ENCODE peak calls at places on chromosome 3, in eight cellular contexts. C, O, H, U, J, R, B and P are unnamed samples.

GRCh38 chr3:52532838-52533622 is 627 bp downstream of the NT5DC2 start:
- DNase-seq in C (no peak), O (peak), H (no peak), U (peak), J (no peak), R (peak), B (no peak), P (no peak)

GRCh38 chr3:10466186-10466585 is 39.2 kb downstream of the ATP2B2 start:
- DNase-seq in C (no peak), O (no peak), H (no peak), U (no peak), J (no peak), R (no peak), B (no peak), P (no peak)

GRCh38 chr3:64368163-64369025 is 143.1 kb upstream of the PRICKLE2 start:
- DNase-seq in C (no peak), O (no peak), H (no peak), U (no peak), J (no peak), R (no peak), B (no peak), P (no peak)

GRCh38 chr3:71064288-71064975 is 519.1 kb downstream of the FOXP1 start:
- DNase-seq in C (peak), O (peak), H (no peak), U (peak), J (no peak), R (peak), B (peak), P (no peak)

GRCh38 chr3:25396251-25396650 is 31.8 kb upstream of the RARB start:
- DNase-seq in C (no peak), O (no peak), H (no peak), U (no peak), J (no peak), R (no peak), B (no peak), P (no peak)

GRCh38 chr3:35505181-35505580 is 134.1 kb upstream of the ARPP21 start:
- DNase-seq in C (no peak), O (no peak), H (no peak), U (peak), J (no peak), R (no peak), B (no peak), P (no peak)

GRCh38 chr3:161305095-161305991 is 66.0 kb downstream of the SPTSSB start:
- DNase-seq in C (no peak), O (peak), H (no peak), U (peak), J (no peak), R (peak), B (no peak), P (peak)

GRCh38 chr3:120795017-120795648 is 52.6 kb downstream of the GTF2E1 start:
- DNase-seq in C (peak), O (peak), H (peak), U (peak), J (peak), R (peak), B (peak), P (peak)

GRCh38 chr3:98826126-98826525 is 63.0 kb downstream of the ST3GAL6 start:
- DNase-seq in C (no peak), O (no peak), H (no peak), U (no peak), J (no peak), R (no peak), B (no peak), P (no peak)

GRCh38 chr3:179401561-179401960 is 49.7 kb downstream of the GNB4 start:
- DNase-seq in C (no peak), O (peak), H (peak), U (no peak), J (no peak), R (no peak), B (no peak), P (no peak)

GRCh38 chr3:181289306-181289705 is 299.8 kb upstream of the DNAJC19 start:
- DNase-seq in C (no peak), O (no peak), H (no peak), U (no peak), J (no peak), R (no peak), B (no peak), P (no peak)

GRCh38 chr3:189629803-189630455 is 1.3 kb upstream of the TP63 start:
- DNase-seq in C (no peak), O (peak), H (no peak), U (peak), J (no peak), R (no peak), B (peak), P (no peak)

GRCh38 chr3:24867783-24868182 is 373.1 kb upstream of the THRB start:
- DNase-seq in C (no peak), O (no peak), H (no peak), U (no peak), J (no peak), R (no peak), B (no peak), P (no peak)

GRCh38 chr3:126908752-126909275 is 74.1 kb upstream of the PLXNA1 start:
- DNase-seq in C (no peak), O (peak), H (no peak), U (peak), J (no peak), R (no peak), B (no peak), P (no peak)

GRCh38 chr3:52223449-52224408 is 1.7 kb downstream of the TLR9 start:
- DNase-seq in C (no peak), O (no peak), H (no peak), U (no peak), J (no peak), R (no peak), B (no peak), P (no peak)

GRCh38 chr3:48595075-48595525 is at the start of gene COL7A1:
- DNase-seq in C (no peak), O (no peak), H (no peak), U (no peak), J (no peak), R (no peak), B (no peak), P (no peak)

GRCh38 chr3:13294442-13295351 is 125.4 kb downstream of the NUP210 start:
- DNase-seq in C (no peak), O (no peak), H (no peak), U (no peak), J (no peak), R (no peak), B (peak), P (no peak)

GRCh38 chr3:46866720-46867549 is 3.7 kb upstream of the MYL3 start:
- DNase-seq in C (peak), O (peak), H (no peak), U (peak), J (peak), R (peak), B (peak), P (no peak)

GRCh38 chr3:185103359-185104127 is 49.3 kb downstream of the C3orf70 start:
- DNase-seq in C (no peak), O (no peak), H (no peak), U (peak), J (no peak), R (no peak), B (no peak), P (no peak)

GRCh38 chr3:76954412-76954811 is 85.5 kb upstream of the ROBO2 start:
- DNase-seq in C (no peak), O (no peak), H (no peak), U (no peak), J (no peak), R (no peak), B (no peak), P (no peak)

GRCh38 chr3:88713233-88713691 is 394.2 kb upstream of the EPHA3 start:
- DNase-seq in C (no peak), O (peak), H (peak), U (peak), J (no peak), R (peak), B (no peak), P (no peak)

GRCh38 chr3:52240059-52240885 is 1.3 kb upstream of the TWF2 start:
- DNase-seq in C (peak), O (peak), H (peak), U (peak), J (no peak), R (peak), B (peak), P (peak)

GRCh38 chr3:5095879-5096278 is 26.2 kb upstream of the ARL8B start:
- DNase-seq in C (no peak), O (peak), H (peak), U (peak), J (no peak), R (no peak), B (no peak), P (no peak)
- TF ChIP-seq CTCF in C (no peak), O (peak), H (peak), U (peak), J (no peak), R (no peak), B (no peak), P (no peak)

GRCh38 chr3:156738251-156738650 is 63.9 kb downstream of the TIPARP start:
- DNase-seq in C (no peak), O (no peak), H (no peak), U (no peak), J (no peak), R (no peak), B (no peak), P (no peak)
- H3K4me3 ChIP-seq in C (no peak), O (no peak), H (no peak), U (no peak), J (no peak), R (no peak), B (no peak), P (no peak)

GRCh38 chr3:69294014-69294771 is 91.7 kb downstream of the FRMD4B start:
- DNase-seq in C (no peak), O (peak), H (no peak), U (peak), J (no peak), R (peak), B (no peak), P (no peak)
- TF ChIP-seq CTCF in C (no peak), O (no peak), H (no peak), U (no peak), J (no peak), R (no peak), B (no peak), P (no peak)

GRCh38 chr3:197749601-197750395 is at the start of gene FYTTD1:
- DNase-seq in C (peak), O (peak), H (peak), U (peak), J (no peak), R (peak), B (peak), P (peak)

GRCh38 chr3:197750863-197751737 is 1.4 kb downstream of the FYTTD1 start:
- DNase-seq in C (peak), O (peak), H (no peak), U (peak), J (no peak), R (peak), B (peak), P (no peak)

GRCh38 chr3:197753263-197753662 is 3.6 kb downstream of the FYTTD1 start:
- DNase-seq in C (no peak), O (peak), H (no peak), U (no peak), J (no peak), R (peak), B (no peak), P (no peak)

GRCh38 chr3:197750396-197750831 is 731 bp downstream of the FYTTD1 start:
- DNase-seq in C (peak), O (peak), H (peak), U (peak), J (no peak), R (peak), B (peak), P (no peak)

GRCh38 chr3:197752107-197752506 is 2.4 kb downstream of the FYTTD1 start:
- DNase-seq in C (no peak), O (no peak), H (no peak), U (no peak), J (no peak), R (no peak), B (no peak), P (no peak)
- H3K4me3 ChIP-seq in C (peak), O (no peak), H (no peak), U (no peak), J (peak), R (peak), B (peak), P (peak)